ENCODE peak calls at places on chromosomes 13 and 19, in five cellular contexts. Q is CD8-positive, alpha-beta T cell; R is thyroid gland; P is nephron progenitor cell; Y is HL-60. I is an unnamed sample.

GRCh38 chr13:46386426-46386995 is 541 bp downstream of the RUBCNL start:
- DNase-seq in Q (no peak), R (no peak), P (peak), Y (no peak), I (no peak)

GRCh38 chr13:72953391-72953960 is 105.3 kb upstream of the KLF5 start:
- DNase-seq in Q (no peak), R (peak), P (no peak), Y (no peak), I (no peak)

GRCh38 chr19:51568456-51568855 is 2.6 kb upstream of the ZNF175 start:
- DNase-seq in Q (no peak), R (no peak), P (no peak), Y (no peak), I (no peak)

GRCh38 chr13:91722267-91722884 is 324.0 kb downstream of the GPC5 start:
- DNase-seq in Q (no peak), R (no peak), P (no peak), Y (no peak), I (no peak)

GRCh38 chr13:109647046-109647445 is 139.3 kb downstream of the IRS2 start:
- DNase-seq in Q (no peak), R (no peak), P (no peak), Y (no peak), I (no peak)

GRCh38 chr13:94435604-94436226 is 43.8 kb downstream of the DCT start:
- DNase-seq in Q (no peak), R (no peak), P (no peak), Y (peak), I (no peak)

GRCh38 chr13:110348309-110348625 is 41.2 kb downstream of the COL4A2 start:
- DNase-seq in Q (no peak), R (no peak), P (no peak), Y (peak), I (no peak)

GRCh38 chr13:74243637-74244526 is 109.7 kb upstream of the KLF12 start:
- DNase-seq in Q (no peak), R (no peak), P (no peak), Y (no peak), I (no peak)

GRCh38 chr13:51317262-51317661 is 22.2 kb upstream of the SERPINE3 start:
- DNase-seq in Q (no peak), R (no peak), P (no peak), Y (no peak), I (no peak)

GRCh38 chr13:34076943-34077703 is 259.2 kb downstream of the RFC3 start:
- DNase-seq in Q (no peak), R (no peak), P (no peak), Y (no peak), I (no peak)

GRCh38 chr13:51803018-51803417 is 945 bp downstream of the DHRS12 start:
- DNase-seq in Q (no peak), R (peak), P (no peak), Y (no peak), I (no peak)

GRCh38 chr19:17522988-17523872 is 11.8 kb downstream of the PGLS start:
- DNase-seq in Q (peak), R (peak), P (no peak), Y (peak), I (no peak)

GRCh38 chr19:16070366-16070990 is 5.8 kb upstream of the TPM4 start:
- DNase-seq in Q (peak), R (peak), P (no peak), Y (peak), I (peak)

GRCh38 chr13:90686438-90686837 is 661.0 kb upstream of the MIR17HG start:
- DNase-seq in Q (no peak), R (no peak), P (no peak), Y (no peak), I (no peak)

GRCh38 chr13:42638101-42638500 is 64.1 kb downstream of the TNFSF11 start:
- DNase-seq in Q (no peak), R (no peak), P (no peak), Y (no peak), I (no peak)

GRCh38 chr13:104869501-104869900 is 1666.0 kb downstream of the EFNB2 start:
- DNase-seq in Q (no peak), R (no peak), P (no peak), Y (peak), I (no peak)

GRCh38 chr13:38394777-38395504 is 45.3 kb downstream of the UFM1 start:
- DNase-seq in Q (no peak), R (no peak), P (peak), Y (no peak), I (no peak)

GRCh38 chr13:92074658-92075057 is 676.2 kb downstream of the GPC5 start:
- DNase-seq in Q (no peak), R (peak), P (no peak), Y (peak), I (no peak)

GRCh38 chr13:52969373-52969772 is 59.2 kb upstream of the OLFM4 start:
- DNase-seq in Q (no peak), R (no peak), P (no peak), Y (peak), I (no peak)

GRCh38 chr19:18865973-18866799 is 29.8 kb downstream of the CERS1 start:
- DNase-seq in Q (peak), R (peak), P (peak), Y (peak), I (peak)

GRCh38 chr13:58018020-58018419 is 386.5 kb downstream of the PCDH17 start:
- DNase-seq in Q (no peak), R (peak), P (peak), Y (no peak), I (no peak)

GRCh38 chr19:18013621-18014111 is 5.7 kb downstream of the ARRDC2 start:
- DNase-seq in Q (no peak), R (no peak), P (peak), Y (no peak), I (no peak)

GRCh38 chr13:38685974-38686571 is 804 bp upstream of the FREM2 start:
- DNase-seq in Q (no peak), R (peak), P (peak), Y (no peak), I (no peak)

GRCh38 chr13:37360556-37360955 is 238.0 kb downstream of the POSTN start:
- DNase-seq in Q (no peak), R (no peak), P (no peak), Y (no peak), I (no peak)

GRCh38 chr19:31318790-31319189 is 30.4 kb downstream of the TSHZ3 start:
- DNase-seq in Q (no peak), R (no peak), P (no peak), Y (no peak), I (no peak)

GRCh38 chr13:37868691-37869505 is 674 bp downstream of the TRPC4 start:
- DNase-seq in Q (no peak), R (no peak), P (peak), Y (no peak), I (no peak)

GRCh38 chr13:67277581-67277980 is 47.4 kb upstream of the PCDH9 start:
- DNase-seq in Q (no peak), R (no peak), P (no peak), Y (no peak), I (no peak)

GRCh38 chr13:97879646-97880297 is 73.7 kb upstream of the IPO5 start:
- DNase-seq in Q (no peak), R (no peak), P (no peak), Y (no peak), I (no peak)

GRCh38 chr13:109812375-109812774 is 26.0 kb upstream of the IRS2 start:
- DNase-seq in Q (no peak), R (no peak), P (no peak), Y (no peak), I (no peak)

GRCh38 chr13:30113531-30113930 is 193.8 kb downstream of the KATNAL1 start:
- DNase-seq in Q (no peak), R (no peak), P (no peak), Y (no peak), I (no peak)

GRCh38 chr13:20686863-20687579 is 16.5 kb upstream of the IL17D start:
- DNase-seq in Q (no peak), R (no peak), P (no peak), Y (no peak), I (no peak)

GRCh38 chr13:50127017-50127725 is 111.9 kb downstream of the KCNRG start:
- DNase-seq in Q (peak), R (peak), P (peak), Y (no peak), I (no peak)

GRCh38 chr19:296476-297225 is 5.4 kb upstream of the PLPP2 start:
- DNase-seq in Q (no peak), R (no peak), P (no peak), Y (no peak), I (no peak)

GRCh38 chr13:23558675-23559536 is 11.3 kb upstream of the TNFRSF19 start:
- DNase-seq in Q (no peak), R (peak), P (no peak), Y (peak), I (no peak)

GRCh38 chr19:6225232-6225635 is 54.5 kb downstream of the MLLT1 start:
- DNase-seq in Q (no peak), R (no peak), P (no peak), Y (no peak), I (peak)

GRCh38 chr13:113555141-113555540 is 29.4 kb upstream of the TFDP1 start:
- DNase-seq in Q (no peak), R (no peak), P (no peak), Y (no peak), I (peak)

GRCh38 chr19:23321953-23322549 is 71.9 kb upstream of the ZNF724 start:
- DNase-seq in Q (no peak), R (no peak), P (no peak), Y (peak), I (no peak)

GRCh38 chr13:98576215-98576945 is 527 bp downstream of the STK24 start:
- DNase-seq in Q (peak), R (peak), P (peak), Y (peak), I (no peak)

GRCh38 chr19:39845172-39845571 is 1.0 kb downstream of the FBL start:
- DNase-seq in Q (no peak), R (no peak), P (no peak), Y (peak), I (peak)

GRCh38 chr13:73092831-73093230 is 34.0 kb downstream of the KLF5 start:
- DNase-seq in Q (no peak), R (no peak), P (no peak), Y (no peak), I (no peak)

GRCh38 chr19:36019061-36019670 is 5.2 kb upstream of the ALKBH6 start:
- DNase-seq in Q (no peak), R (no peak), P (no peak), Y (no peak), I (no peak)
- TF ChIP-seq CTCF in Q (no peak), R (no peak), P (no peak), Y (no peak), I (no peak)

DNA sequence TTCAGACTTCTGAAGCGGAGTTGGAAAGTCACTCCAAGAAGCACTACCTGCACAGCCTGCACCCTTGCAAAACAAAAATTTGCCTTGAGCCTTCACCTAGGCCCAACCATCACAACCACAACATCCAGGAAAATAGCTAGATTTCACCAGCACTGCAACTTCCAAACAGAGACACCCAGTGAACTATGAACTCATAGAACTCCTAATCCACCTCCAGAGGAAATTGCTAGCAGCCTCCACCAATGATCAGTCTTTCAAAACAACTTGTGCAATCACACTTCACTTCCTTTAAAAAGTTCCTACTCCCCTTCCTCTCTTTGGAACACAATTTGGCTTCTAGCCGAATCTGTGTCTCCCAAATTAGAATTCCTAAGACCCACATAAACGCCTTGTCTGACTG is 489.1 kb upstream of the ARGLU1 start:
- DNase-seq in Q (no peak), R (no peak), P (no peak), Y (no peak), I (no peak)
- TF ChIP-seq CTCF in Q (no peak), R (no peak), P (no peak), Y (no peak), I (no peak)

DNA sequence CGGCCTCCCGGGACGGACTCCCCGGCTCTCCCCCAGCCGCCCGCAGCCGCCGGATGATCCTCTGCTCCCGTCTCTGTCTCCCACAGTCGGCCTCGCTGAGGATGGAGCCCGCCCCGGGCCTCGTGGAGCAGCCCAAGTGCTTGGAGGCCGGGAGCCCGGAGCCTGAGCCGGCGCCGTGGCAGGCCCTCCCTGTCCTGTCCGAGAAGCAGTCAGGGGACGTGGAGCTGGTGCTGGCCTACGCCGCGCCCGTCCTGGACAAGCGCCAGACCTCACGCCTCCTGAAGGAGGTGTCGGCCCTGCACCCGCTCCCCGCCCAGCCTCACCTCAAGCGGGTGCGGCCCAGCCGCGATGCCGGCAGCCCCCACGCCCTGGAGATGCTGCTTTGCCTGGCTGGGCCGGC is 6.8 kb downstream of the ADAT3 start:
- DNase-seq in Q (no peak), R (no peak), P (no peak), Y (no peak), I (no peak)
- TF ChIP-seq CTCF in Q (no peak), R (no peak), P (no peak), Y (no peak), I (no peak)

GRCh38 chr13:47798194-47798593 is 202.9 kb downstream of the SUCLA2 start:
- DNase-seq in Q (no peak), R (no peak), P (no peak), Y (no peak), I (no peak)

GRCh38 chr13:47796816-47797215 is 204.3 kb downstream of the SUCLA2 start:
- DNase-seq in Q (no peak), R (no peak), P (no peak), Y (no peak), I (no peak)

GRCh38 chr13:47801555-47801954 is 199.5 kb downstream of the SUCLA2 start:
- DNase-seq in Q (no peak), R (no peak), P (no peak), Y (no peak), I (no peak)

GRCh38 chr13:47800593-47800992 is 200.5 kb downstream of the SUCLA2 start:
- DNase-seq in Q (no peak), R (no peak), P (no peak), Y (no peak), I (no peak)

GRCh38 chr13:47798906-47799305 is 202.2 kb downstream of the SUCLA2 start:
- DNase-seq in Q (no peak), R (no peak), P (no peak), Y (no peak), I (no peak)
- TF ChIP-seq CTCF in Q (no peak), R (no peak), P (no peak), Y (peak), I (peak)

DNA sequence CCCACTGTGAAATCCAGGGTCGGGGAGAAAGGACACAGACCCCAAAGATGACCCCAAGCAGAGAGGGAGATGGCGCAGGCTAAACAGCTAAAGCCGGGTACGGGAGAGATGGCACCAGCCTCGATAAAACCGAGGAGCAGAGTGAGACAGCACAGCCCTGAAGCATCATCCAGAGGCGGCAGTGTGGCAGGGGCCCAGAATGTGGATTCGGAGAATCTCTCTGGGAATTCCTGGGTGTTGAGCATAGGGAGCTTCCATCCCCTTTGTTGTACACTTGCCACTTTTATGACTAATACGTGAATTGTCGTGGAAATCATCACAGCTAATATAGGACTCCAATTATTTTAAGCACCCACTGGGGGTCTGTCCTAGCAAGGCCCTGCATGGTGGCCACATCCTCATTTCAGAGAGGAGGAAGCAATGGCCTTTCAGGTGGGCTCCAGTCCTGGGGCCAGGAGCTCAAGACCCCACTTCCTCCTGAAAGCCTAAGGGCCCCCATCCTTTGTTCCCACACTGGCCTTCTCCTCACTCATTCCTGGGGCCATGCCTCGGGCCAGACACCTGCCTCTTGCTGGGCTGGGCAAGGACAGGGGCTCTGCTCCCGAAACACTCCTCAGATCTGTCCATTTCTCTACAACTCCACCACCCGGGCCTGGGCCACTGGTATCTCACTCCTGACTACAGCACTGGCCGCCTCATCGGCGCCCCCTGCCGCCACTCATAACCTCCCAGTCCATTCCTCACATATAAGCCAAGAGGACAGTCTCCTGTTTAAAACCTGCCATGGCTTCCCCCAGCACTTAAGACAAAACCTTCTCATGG is 29.3 kb upstream of the ATP1A3 start:
- DNase-seq in Q (no peak), R (no peak), P (peak), Y (peak), I (no peak)
- TF ChIP-seq CTCF in Q (peak), R (no peak), P (peak), Y (peak), I (no peak)

GRCh38 chr19:10467104-10467706 is 36.0 kb downstream of the KEAP1 start:
- DNase-seq in Q (no peak), R (no peak), P (no peak), Y (no peak), I (no peak)

GRCh38 chr19:10474962-10475451 is 28.1 kb downstream of the KEAP1 start:
- DNase-seq in Q (no peak), R (no peak), P (no peak), Y (no peak), I (no peak)

GRCh38 chr19:10473192-10473591 is 30.0 kb downstream of the KEAP1 start:
- DNase-seq in Q (no peak), R (no peak), P (no peak), Y (no peak), I (no peak)

GRCh38 chr19:10468133-10468532 is 35.0 kb downstream of the KEAP1 start:
- DNase-seq in Q (no peak), R (no peak), P (no peak), Y (no peak), I (no peak)

DNA sequence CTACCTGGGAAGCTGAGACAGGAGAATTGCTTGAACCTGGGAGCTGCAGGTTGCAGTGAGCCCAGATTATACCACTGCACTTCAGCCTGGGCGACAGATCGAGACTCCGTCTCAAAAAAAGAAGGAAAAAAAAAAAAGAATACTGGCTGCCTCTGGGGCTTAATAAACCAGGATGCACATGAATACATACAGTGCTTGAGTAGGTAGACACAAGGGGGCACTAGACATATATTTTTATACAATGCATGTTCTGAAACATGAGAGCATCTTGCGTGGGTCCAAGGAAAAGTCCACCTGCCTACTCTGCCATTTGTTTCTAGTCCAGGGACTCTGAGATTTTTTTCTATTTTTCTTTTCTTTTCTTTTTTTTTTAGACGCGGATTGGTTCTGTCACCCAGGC is 31.2 kb downstream of the KEAP1 start:
- DNase-seq in Q (no peak), R (no peak), P (no peak), Y (peak), I (no peak)
- TF ChIP-seq CTCF in Q (peak), R (no peak), P (peak), Y (no peak), I (peak)

DNA sequence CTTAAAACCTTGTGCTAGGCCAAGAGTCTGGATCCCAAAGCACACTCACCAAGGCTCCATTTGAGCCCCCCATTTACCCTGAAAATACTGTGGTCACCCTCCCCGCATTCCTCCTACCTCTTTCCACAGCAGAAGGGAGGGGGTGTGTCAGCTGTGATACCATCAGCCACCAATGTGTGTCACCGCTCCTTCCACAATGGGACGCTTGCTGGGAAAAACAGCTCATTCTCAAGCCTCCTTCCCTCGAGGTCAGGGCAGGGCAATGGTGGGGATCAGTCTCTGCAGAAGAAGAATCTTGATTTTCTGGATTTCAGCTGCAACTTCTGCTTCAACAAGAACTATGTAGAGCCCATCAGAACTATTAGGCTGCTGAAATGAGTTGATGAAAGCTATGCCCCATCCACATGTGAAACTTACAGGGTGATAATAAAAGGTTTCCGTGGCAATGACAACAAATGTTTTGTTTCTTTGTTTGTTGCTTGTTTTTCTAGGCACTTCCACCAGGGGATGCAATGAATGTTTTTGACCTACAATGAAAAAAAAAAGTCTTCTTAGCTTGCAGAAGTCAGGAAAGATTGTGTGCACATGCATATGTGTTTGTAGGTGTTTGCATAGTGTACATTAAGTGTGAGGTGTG is 26.4 kb upstream of the ZNF507 start:
- DNase-seq in Q (no peak), R (peak), P (peak), Y (peak), I (no peak)
- TF ChIP-seq CTCF in Q (no peak), R (no peak), P (no peak), Y (peak), I (no peak)

I was measured in RWPE2.